ENCODE peak calls at places on chromosomes 13 and 19, in six cellular contexts. U, S, J, Y, E and V are unnamed samples.

GRCh38 chr13:107846642-107847041 is 368.7 kb downstream of the LIG4 start:
- DNase-seq in E (no peak), S (no peak), Y (no peak), J (no peak), U (no peak), V (no peak)

GRCh38 chr13:50599046-50599445 is 244.4 kb downstream of the DLEU7 start:
- DNase-seq in E (no peak), S (no peak), J (no peak), U (no peak), Y (no peak), V (no peak)

GRCh38 chr19:55459551-55459949 is 1.9 kb downstream of the ISOC2 start:
- DNase-seq in E (no peak), S (no peak), J (no peak), U (no peak), Y (no peak), V (no peak)

GRCh38 chr13:110023729-110024645 is 237.6 kb upstream of the IRS2 start:
- DNase-seq in J (no peak), E (no peak), U (peak), S (peak), Y (peak), V (no peak)

GRCh38 chr19:8324186-8325050 is 3.1 kb downstream of the RPS28 start:
- DNase-seq in J (no peak), Y (no peak), E (no peak), U (no peak), S (no peak), V (no peak)

GRCh38 chr19:14544977-14545715 is 15.8 kb downstream of the TECR start:
- DNase-seq in S (no peak), U (no peak), J (no peak), Y (no peak), E (peak), V (no peak)

GRCh38 chr19:29404951-29405727 is 120.7 kb upstream of the VSTM2B start:
- DNase-seq in E (no peak), Y (peak), S (peak), J (no peak), U (no peak), V (no peak)

GRCh38 chr13:29893438-29893837 is 43.0 kb upstream of the UBL3 start:
- DNase-seq in Y (no peak), E (no peak), U (no peak), J (no peak), S (no peak), V (no peak)

GRCh38 chr19:23437901-23438300 is 42.6 kb upstream of the ZNF91 start:
- DNase-seq in Y (no peak), E (no peak), U (no peak), S (no peak), J (no peak), V (no peak)

GRCh38 chr19:45577111-45577905 is 7.3 kb downstream of the OPA3 start:
- DNase-seq in U (no peak), E (no peak), S (no peak), Y (no peak), J (no peak), V (no peak)